ENCODE peak calls at places on chromosomes 6 and 20, in seven cellular contexts. I is uterus, B is kidney epithelial cell, L is fibroblast of lung, T is MCF 10A, D is choroid plexus epithelial cell, Y is heart right ventricle. N is an unnamed sample.

GRCh38 chr6:146905313-146905712 is 298.9 kb upstream of the STXBP5 start:
- DNase-seq in I (no peak), B (no peak), L (peak), T (peak), D (peak), Y (no peak), N (peak)

GRCh38 chr20:46694484-46694883 is 5.2 kb upstream of the TP53RK start:
- DNase-seq in I (no peak), B (no peak), L (no peak), T (no peak), D (peak), Y (no peak), N (no peak)

GRCh38 chr20:4490595-4491280 is 231.0 kb upstream of the PRND start:
- DNase-seq in I (no peak), B (no peak), L (no peak), T (peak), D (peak), Y (no peak), N (no peak)

GRCh38 chr20:48492188-48493070 is 335.4 kb downstream of the PREX1 start:
- DNase-seq in I (no peak), B (no peak), L (no peak), T (no peak), D (no peak), Y (no peak), N (no peak)

GRCh38 chr6:15365273-15365687 is 119.4 kb downstream of the JARID2 start:
- DNase-seq in I (peak), B (peak), L (peak), T (peak), D (peak), Y (peak), N (peak)

GRCh38 chr20:51422912-51423667 is 119.4 kb downstream of the NFATC2 start:
- DNase-seq in I (no peak), B (no peak), L (no peak), T (no peak), D (no peak), Y (no peak), N (no peak)

GRCh38 chr6:160194808-160195207 is 63.8 kb downstream of the SLC22A2 start:
- DNase-seq in I (no peak), B (no peak), L (no peak), T (no peak), D (no peak), Y (no peak), N (no peak)

GRCh38 chr6:106629859-106630163 is 433 bp downstream of the QRSL1 start:
- DNase-seq in I (no peak), B (no peak), L (no peak), T (no peak), D (no peak), Y (no peak), N (no peak)

GRCh38 chr20:12305555-12305954 is 387.9 kb downstream of the BTBD3 start:
- DNase-seq in I (no peak), B (no peak), L (no peak), T (no peak), D (no peak), Y (peak), N (no peak)

GRCh38 chr6:121354764-121355163 is 20.5 kb upstream of the TBC1D32 start:
- DNase-seq in I (no peak), B (no peak), L (no peak), T (no peak), D (peak), Y (no peak), N (no peak)

GRCh38 chr20:50251992-50252491 is 61.4 kb downstream of the CEBPB start:
- DNase-seq in I (no peak), B (no peak), L (peak), T (no peak), D (no peak), Y (no peak), N (no peak)

GRCh38 chr20:19973920-19974620 is 43.1 kb upstream of the NAA20 start:
- DNase-seq in I (peak), B (peak), L (peak), T (peak), D (peak), Y (peak), N (peak)

GRCh38 chr20:36399147-36399968 is 93.2 kb downstream of the DLGAP4 start:
- DNase-seq in I (no peak), B (no peak), L (peak), T (peak), D (peak), Y (peak), N (no peak)

GRCh38 chr6:103800131-103800670 is 1059.5 kb downstream of the HACE1 start:
- DNase-seq in I (no peak), B (no peak), L (no peak), T (no peak), D (no peak), Y (no peak), N (no peak)

GRCh38 chr6:122580731-122581130 is 29.5 kb upstream of the PKIB start:
- DNase-seq in I (no peak), B (no peak), L (peak), T (peak), D (peak), Y (no peak), N (no peak)

DNA sequence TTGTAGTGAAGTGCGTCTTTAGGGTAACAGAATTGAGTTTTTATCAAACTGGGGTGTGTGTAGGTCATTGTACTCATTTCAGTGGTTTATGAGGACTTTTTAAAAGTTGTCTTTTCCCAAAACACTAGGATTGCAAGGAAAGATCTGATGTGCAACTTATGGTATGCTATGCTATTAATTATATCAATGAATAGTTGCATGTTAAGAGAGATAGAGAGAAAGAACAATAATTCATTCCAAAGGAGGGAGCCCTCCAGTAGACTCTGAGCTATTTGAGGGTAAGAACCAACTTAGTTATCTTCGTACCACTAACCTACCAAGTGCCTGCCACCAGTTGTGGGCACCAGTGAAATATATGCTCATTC is 117.1 kb downstream of the RNF144B start:
- DNase-seq in I (no peak), B (no peak), L (no peak), T (no peak), D (no peak), Y (no peak), N (no peak)
- TF ChIP-seq CTCF in I (no peak), B (no peak), L (no peak), T (no peak), D (no peak), Y (no peak), N (no peak)

DNA sequence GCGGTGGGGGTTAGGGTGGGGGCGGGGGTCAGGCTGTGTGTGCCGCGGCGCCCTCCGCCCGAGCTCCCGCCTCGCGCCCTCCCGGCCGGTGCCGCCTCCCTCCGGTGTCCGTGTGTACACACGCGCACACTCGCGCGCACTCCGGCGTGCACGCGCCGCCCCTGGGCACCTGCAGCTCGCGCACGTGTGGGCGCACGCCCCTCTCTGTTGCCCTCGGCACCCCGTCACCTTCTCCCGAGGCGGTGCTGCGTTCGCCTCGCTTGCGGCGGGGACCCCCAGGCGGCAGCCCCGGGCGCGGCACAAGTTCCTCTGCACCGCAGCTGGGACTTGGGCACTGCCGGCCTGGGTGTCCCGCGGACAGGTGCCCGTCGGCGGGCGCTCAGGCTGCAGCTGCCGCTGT is 525 bp downstream of the MACROD2 start:
- DNase-seq in I (peak), B (no peak), L (no peak), T (peak), D (no peak), Y (peak), N (no peak)
- TF ChIP-seq CTCF in I (no peak), B (no peak), L (no peak), T (no peak), D (no peak), Y (no peak), N (no peak)

GRCh38 chr20:37651932-37652331 is 41.9 kb upstream of the CTNNBL1 start:
- DNase-seq in I (no peak), B (no peak), L (peak), T (peak), D (peak), Y (peak), N (no peak)
- TF ChIP-seq CTCF in I (peak), B (peak), L (peak), T (peak), D (peak), Y (peak), N (peak)

GRCh38 chr20:378961-379336 is 1.6 kb upstream of the TRIB3 start:
- DNase-seq in I (no peak), B (no peak), L (no peak), T (no peak), D (no peak), Y (no peak), N (no peak)

GRCh38 chr20:382291-383115 is 1.9 kb downstream of the TRIB3 start:
- DNase-seq in I (no peak), B (no peak), L (no peak), T (no peak), D (no peak), Y (no peak), N (no peak)

GRCh38 chr20:380763-381580 is 412 bp downstream of the TRIB3 start:
- DNase-seq in I (peak), B (no peak), L (peak), T (peak), D (peak), Y (peak), N (no peak)

GRCh38 chr20:383889-384288 is 3.3 kb downstream of the TRIB3 start:
- DNase-seq in I (no peak), B (no peak), L (no peak), T (no peak), D (no peak), Y (no peak), N (no peak)

DNA sequence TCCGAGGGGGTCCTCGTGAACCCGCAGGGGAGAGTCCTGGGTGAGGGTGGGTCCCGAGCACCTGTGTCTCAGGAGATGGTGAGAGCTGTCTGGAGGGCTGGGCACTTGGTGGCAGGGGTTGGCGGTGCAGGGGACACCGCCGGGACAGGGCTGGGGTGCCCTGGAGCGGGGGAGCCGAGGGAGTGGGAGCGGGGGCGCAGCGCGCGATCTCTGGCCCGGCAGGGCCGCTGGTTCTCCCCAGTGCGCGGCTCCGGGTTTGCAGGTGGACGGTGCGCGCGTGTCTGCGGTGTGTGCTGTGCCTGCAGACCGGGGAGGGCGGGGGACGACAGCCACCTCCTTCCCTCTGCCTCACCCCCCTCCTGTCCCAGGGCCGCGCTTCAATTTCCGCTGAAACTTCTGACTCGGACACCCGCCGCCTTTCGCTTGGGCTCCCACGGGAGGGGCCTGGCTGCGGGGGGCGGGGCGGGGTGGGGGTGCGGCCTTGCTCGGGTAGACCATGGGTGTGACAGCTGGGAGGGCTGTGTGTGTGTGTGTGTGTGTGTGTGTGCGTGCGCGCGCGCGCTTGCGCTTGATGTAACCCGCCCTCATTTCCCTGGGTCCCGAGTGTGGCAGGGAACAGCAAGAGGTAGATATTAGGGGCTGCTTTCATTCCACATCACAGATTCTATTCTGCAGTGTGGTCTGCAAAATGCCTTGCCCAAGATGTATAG is 1.2 kb downstream of the TRIB3 start:
- DNase-seq in I (peak), B (no peak), L (peak), T (peak), D (peak), Y (peak), N (peak)
- TF ChIP-seq CTCF in I (no peak), B (no peak), L (no peak), T (no peak), D (no peak), Y (no peak), N (no peak)

GRCh38 chr20:42531675-42531985 is 658.1 kb downstream of the PTPRT start:
- DNase-seq in I (no peak), B (no peak), L (no peak), T (no peak), D (no peak), Y (no peak), N (no peak)

DNA sequence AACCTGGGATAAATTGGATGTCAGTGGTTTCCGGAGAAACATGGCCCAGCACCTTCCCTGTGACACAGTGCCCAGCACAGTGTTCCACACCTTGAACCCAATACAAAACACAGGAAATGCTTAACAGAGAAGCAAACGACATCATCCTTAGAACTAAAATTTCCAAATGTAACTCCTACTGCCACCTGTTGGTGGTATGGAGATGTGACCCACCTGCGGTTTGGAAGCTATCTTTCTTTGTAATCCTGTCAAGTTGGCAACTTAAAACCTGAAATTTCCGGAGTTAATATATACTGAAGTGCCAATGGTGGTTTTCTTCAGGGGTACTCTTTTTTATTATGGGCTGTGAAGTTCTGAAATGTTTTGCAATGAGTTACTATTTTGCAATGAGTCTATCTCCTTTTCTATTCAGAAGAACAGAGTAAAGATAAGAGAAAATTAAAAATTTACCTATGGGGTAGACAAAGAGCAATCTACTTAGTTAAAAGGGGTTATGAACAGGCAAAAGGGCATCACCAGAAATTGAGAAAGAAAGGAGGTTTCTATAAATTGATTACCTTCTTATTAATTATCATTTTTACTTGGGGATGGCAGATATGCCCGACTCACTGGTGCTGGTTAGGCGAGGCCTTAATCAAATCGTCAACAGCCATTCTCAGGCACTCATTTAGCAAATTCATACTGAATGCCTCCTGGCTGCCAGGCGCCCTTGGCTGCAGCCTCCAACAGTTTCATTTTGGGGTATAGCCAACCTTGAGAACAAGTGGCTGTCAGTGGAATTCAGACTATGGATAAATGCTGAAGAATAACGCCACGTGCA is 658.6 kb downstream of the PTPRT start:
- DNase-seq in I (no peak), B (no peak), L (no peak), T (no peak), D (peak), Y (peak), N (no peak)
- TF ChIP-seq CTCF in I (peak), B (peak), L (peak), T (no peak), D (peak), Y (peak), N (peak)

GRCh38 chr6:71287038-71287437 is 1.6 kb upstream of the OGFRL1 start:
- DNase-seq in I (no peak), B (no peak), L (no peak), T (no peak), D (no peak), Y (peak), N (no peak)

GRCh38 chr6:71287926-71288227 is 734 bp upstream of the OGFRL1 start:
- DNase-seq in I (no peak), B (no peak), L (no peak), T (no peak), D (no peak), Y (no peak), N (no peak)

GRCh38 chr6:71289039-71289801 is 609 bp downstream of the OGFRL1 start:
- DNase-seq in I (peak), B (no peak), L (peak), T (peak), D (no peak), Y (no peak), N (no peak)

GRCh38 chr6:71289802-71290175 is 1.2 kb downstream of the OGFRL1 start:
- DNase-seq in I (no peak), B (no peak), L (no peak), T (no peak), D (no peak), Y (no peak), N (no peak)

DNA sequence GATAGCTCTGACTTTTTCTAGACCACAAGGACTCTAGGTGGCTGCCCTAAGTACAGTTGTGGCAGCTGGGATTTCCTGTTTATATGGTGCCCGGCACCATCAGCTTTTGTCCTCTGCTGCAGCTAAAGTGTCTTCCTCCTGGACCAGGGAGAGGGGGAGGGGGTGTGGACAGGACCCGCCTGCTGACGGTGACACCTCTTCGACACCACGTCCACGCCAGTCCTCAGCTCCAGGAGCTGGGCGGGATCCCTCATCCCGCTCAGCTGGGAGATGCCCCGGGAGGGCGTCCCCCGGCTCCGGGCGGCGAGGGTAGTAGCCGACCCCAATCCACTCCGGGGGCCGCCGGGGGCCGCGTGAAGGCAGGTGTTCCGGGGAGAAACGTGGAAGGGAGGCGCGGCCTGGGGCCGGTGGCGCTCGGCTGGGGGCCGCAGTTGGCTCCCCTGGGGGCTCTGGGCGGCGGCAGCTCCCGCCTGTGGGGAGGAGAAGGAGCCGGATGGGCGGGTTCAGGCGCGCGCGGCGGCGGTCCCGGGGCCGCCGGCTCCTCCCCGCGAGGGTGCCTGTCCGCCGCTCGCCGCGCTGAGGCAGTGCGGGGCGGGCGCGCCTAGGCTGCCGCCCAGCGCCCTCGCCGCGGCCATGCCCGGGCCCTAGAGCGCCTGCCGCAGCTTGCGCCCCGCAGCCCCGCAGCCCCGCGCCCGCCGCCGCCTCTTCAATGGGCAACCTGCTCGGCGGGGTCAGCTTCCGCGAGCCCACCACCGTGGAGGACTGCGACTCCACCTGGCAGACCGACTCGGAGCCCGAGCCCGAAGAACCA is at the start of gene OGFRL1:
- DNase-seq in I (peak), B (peak), L (peak), T (peak), D (peak), Y (peak), N (peak)
- TF ChIP-seq CTCF in I (peak), B (no peak), L (no peak), T (no peak), D (no peak), Y (no peak), N (no peak)

DNA sequence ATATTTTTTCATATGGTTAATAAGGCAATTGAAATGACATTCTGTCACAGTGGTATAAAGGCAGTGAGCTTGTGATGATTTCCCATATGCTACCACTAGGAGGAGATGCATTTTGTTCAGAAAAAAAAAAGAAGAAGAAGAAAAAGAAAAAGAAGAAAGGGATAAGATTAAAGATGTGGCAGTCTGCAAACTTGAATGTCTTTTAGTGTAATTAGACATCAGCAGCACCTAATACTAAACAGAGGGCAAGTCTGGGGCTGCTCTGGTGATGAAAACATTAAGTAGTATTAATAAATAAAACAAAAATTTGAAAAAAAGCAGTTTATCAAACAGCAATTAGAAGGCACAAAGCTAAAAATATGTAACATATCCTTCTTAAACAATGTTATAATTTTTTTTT is 95.4 kb upstream of the DEFB112 start:
- DNase-seq in I (no peak), B (no peak), L (no peak), T (peak), D (peak), Y (no peak), N (no peak)
- TF ChIP-seq CTCF in I (no peak), B (peak), L (peak), T (peak), D (peak), Y (no peak), N (no peak)

GRCh38 chr6:35677456-35677855 is 11.3 kb downstream of the FKBP5 start:
- DNase-seq in I (no peak), B (no peak), L (no peak), T (no peak), D (no peak), Y (no peak), N (no peak)

GRCh38 chr6:35678021-35678654 is 10.6 kb downstream of the FKBP5 start:
- DNase-seq in I (no peak), B (no peak), L (peak), T (no peak), D (no peak), Y (no peak), N (no peak)

GRCh38 chr6:35679399-35679798 is 9.3 kb downstream of the FKBP5 start:
- DNase-seq in I (no peak), B (no peak), L (no peak), T (no peak), D (no peak), Y (no peak), N (no peak)

GRCh38 chr6:35681298-35681697 is 7.4 kb downstream of the FKBP5 start:
- DNase-seq in I (no peak), B (no peak), L (no peak), T (no peak), D (no peak), Y (no peak), N (no peak)

DNA sequence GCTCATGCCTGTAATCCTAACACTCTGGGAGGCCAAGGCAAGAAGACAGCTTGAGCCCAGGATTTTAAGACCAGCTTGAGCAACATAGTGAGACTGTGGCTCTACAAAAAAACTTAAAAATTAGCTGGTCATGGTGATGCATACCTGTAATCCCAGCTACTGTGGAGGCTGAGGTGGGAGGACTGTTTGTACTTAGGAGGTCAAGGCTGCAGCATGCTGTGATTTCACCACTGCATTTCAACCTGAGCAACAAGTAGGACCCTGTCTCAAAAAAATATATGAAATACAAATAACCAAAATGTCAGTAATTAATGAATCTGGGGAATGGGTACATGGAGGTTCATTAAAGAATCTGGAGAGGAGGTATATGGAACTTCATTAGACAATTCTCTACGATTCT is 9.9 kb downstream of the FKBP5 start:
- DNase-seq in I (no peak), B (no peak), L (peak), T (no peak), D (no peak), Y (no peak), N (no peak)
- TF ChIP-seq CTCF in I (no peak), B (no peak), L (no peak), T (no peak), D (no peak), Y (no peak), N (no peak)